ENCODE peak calls at places on chromosomes 7 and 10, in nine cellular contexts. N is heart right ventricle, K is AG10803, F is fibroblast of the aortic adventitia, D is progenitor cell of endocrine pancreas, T is psoas muscle, C is prostate gland, W is astrocyte of the spinal cord, Y is left ventricle myocardium inferior. E is an unnamed sample.

GRCh38 chr10:29948971-29949370 is 110.4 kb downstream of the JCAD start:
- DNase-seq in C (peak), F (no peak), N (no peak), W (no peak), T (no peak), D (no peak), Y (no peak), K (no peak), E (peak)

GRCh38 chr10:97861924-97862323 is 12.3 kb downstream of the GOLGA7B start:
- DNase-seq in T (no peak), K (no peak), W (no peak), C (no peak), N (no peak), Y (no peak), F (no peak), D (no peak), E (no peak)

GRCh38 chr10:4909118-4909517 is 54.1 kb upstream of the AKR1C1 start:
- DNase-seq in T (no peak), K (no peak), W (no peak), D (no peak), F (no peak), C (no peak), N (no peak), Y (no peak), E (no peak)

GRCh38 chr10:91924212-91925021 is 847 bp downstream of the BTAF1 start:
- DNase-seq in C (no peak), D (no peak), Y (no peak), N (no peak), K (no peak), W (peak), T (no peak), F (peak), E (no peak)

GRCh38 chr10:125982256-125982948 is 86.0 kb downstream of the FANK1 start:
- DNase-seq in Y (no peak), K (peak), F (peak), D (no peak), W (peak), T (no peak), N (peak), C (peak), E (peak)

GRCh38 chr7:112789824-112790650 is at the start of gene TMEM168:
- DNase-seq in Y (peak), F (peak), W (peak), K (peak), D (peak), T (peak), N (peak), C (peak), E (peak)

GRCh38 chr7:38410056-38410455 is 136.6 kb upstream of the TARP start:
- DNase-seq in C (no peak), N (no peak), K (no peak), Y (no peak), W (no peak), T (no peak), F (no peak), D (no peak), E (no peak)

GRCh38 chr7:129845972-129846327 is 106.8 kb downstream of the UBE2H start:
- DNase-seq in W (peak), N (no peak), C (no peak), F (peak), K (peak), T (no peak), Y (no peak), D (no peak), E (peak)

GRCh38 chr10:51109821-51110533 is 35.7 kb downstream of the PRKG1 start:
- DNase-seq in D (no peak), T (no peak), C (no peak), W (peak), N (no peak), F (peak), K (peak), Y (no peak), E (no peak)

GRCh38 chr10:80952436-80952835 is 414.7 kb downstream of the SH2D4B start:
- DNase-seq in D (no peak), W (no peak), T (no peak), K (no peak), C (no peak), F (no peak), Y (no peak), N (no peak), E (no peak)

GRCh38 chr7:133854739-133855138 is 272.4 kb upstream of the LRGUK start:
- DNase-seq in W (peak), C (peak), D (no peak), K (peak), F (peak), N (no peak), Y (no peak), T (no peak), E (peak)

GRCh38 chr10:93816123-93816747 is 58.5 kb downstream of the LGI1 start:
- DNase-seq in K (peak), N (peak), F (peak), C (peak), D (peak), T (peak), W (peak), Y (peak), E (peak)

GRCh38 chr10:62166331-62167154 is 102.1 kb downstream of the RTKN2 start:
- DNase-seq in K (peak), N (no peak), C (no peak), F (peak), T (no peak), Y (peak), W (peak), D (no peak), E (no peak)

GRCh38 chr10:78902815-78903214 is 166.0 kb upstream of the ZMIZ1 start:
- DNase-seq in K (no peak), F (no peak), T (no peak), W (no peak), N (no peak), Y (no peak), D (peak), C (no peak), E (no peak)

GRCh38 chr10:110619514-110619913 is 24.6 kb upstream of the RBM20 start:
- DNase-seq in F (no peak), K (no peak), N (no peak), Y (no peak), T (no peak), C (no peak), W (no peak), D (no peak), E (no peak)

GRCh38 chr7:149853157-149853556 is 15.0 kb downstream of the ZNF862 start:
- DNase-seq in C (no peak), D (no peak), Y (no peak), T (no peak), K (peak), W (peak), N (no peak), F (peak), E (no peak)

GRCh38 chr10:110056822-110057221 is 49.0 kb downstream of the ADD3 start:
- DNase-seq in N (no peak), T (no peak), K (peak), C (no peak), D (no peak), Y (no peak), W (peak), F (peak), E (no peak)

GRCh38 chr10:79351332-79351731 is 4.1 kb downstream of the PPIF start:
- DNase-seq in N (no peak), F (no peak), W (no peak), Y (no peak), T (no peak), K (no peak), C (no peak), D (no peak), E (no peak)

GRCh38 chr10:79381804-79382221 is 34.5 kb downstream of the PPIF start:
- DNase-seq in Y (peak), C (peak), W (peak), D (peak), F (peak), N (peak), K (peak), T (peak), E (no peak)

GRCh38 chr10:87974769-87975168 is 111.3 kb downstream of the PTEN start:
- DNase-seq in W (no peak), F (no peak), D (no peak), K (no peak), C (no peak), N (no peak), Y (no peak), T (no peak), E (no peak)

GRCh38 chr10:117537436-117537903 is 5.1 kb upstream of the EMX2 start:
- DNase-seq in D (peak), K (no peak), T (peak), W (no peak), C (no peak), Y (no peak), N (no peak), F (no peak), E (no peak)

GRCh38 chr7:71633571-71634008 is 501.6 kb downstream of the GALNT17 start:
- DNase-seq in D (no peak), T (no peak), N (no peak), F (peak), W (peak), C (no peak), Y (no peak), K (peak), E (peak)

GRCh38 chr10:29734980-29735627 is 100.3 kb upstream of the SVIL start:
- DNase-seq in F (peak), C (peak), T (peak), D (peak), W (peak), N (peak), K (no peak), Y (peak), E (peak)

GRCh38 chr10:6410830-6411229 is 169.2 kb downstream of the PRKCQ start:
- DNase-seq in T (no peak), K (no peak), W (no peak), D (no peak), C (no peak), N (no peak), Y (no peak), F (no peak), E (no peak)

GRCh38 chr10:14879055-14879800 is 562 bp downstream of the SUV39H2 start:
- DNase-seq in K (peak), Y (peak), T (no peak), F (peak), N (peak), C (peak), W (no peak), D (no peak), E (peak)

GRCh38 chr7:99669782-99670181 is 10.0 kb downstream of the CYP3A5 start:
- DNase-seq in W (no peak), Y (no peak), C (no peak), D (no peak), N (no peak), F (no peak), K (no peak), T (no peak), E (no peak)

GRCh38 chr10:123398180-123398591 is 244.0 kb downstream of the BUB3 start:
- DNase-seq in N (no peak), K (no peak), T (no peak), F (no peak), W (no peak), D (no peak), C (no peak), Y (no peak), E (no peak)

GRCh38 chr10:67171970-67172369 is 246.1 kb downstream of the LRRTM3 start:
- DNase-seq in D (no peak), F (no peak), N (no peak), C (no peak), T (no peak), K (no peak), Y (no peak), W (no peak), E (no peak)

GRCh38 chr7:130887182-130888016 is 153.4 kb upstream of the KLF14 start:
- DNase-seq in K (peak), D (no peak), T (peak), W (peak), N (no peak), C (no peak), Y (no peak), F (peak), E (peak)

GRCh38 chr7:149854611-149855367 is 16.6 kb downstream of the ZNF862 start:
- DNase-seq in D (no peak), T (no peak), Y (peak), K (peak), W (peak), N (peak), C (peak), F (peak), E (peak)

GRCh38 chr7:45924283-45924682 is 3.2 kb upstream of the IGFBP3 start:
- DNase-seq in F (peak), W (peak), T (no peak), N (no peak), C (peak), Y (no peak), D (no peak), K (peak), E (peak)

GRCh38 chr7:24406053-24406561 is 122.1 kb downstream of the NPY start:
- DNase-seq in F (no peak), N (no peak), W (no peak), K (no peak), Y (no peak), C (no peak), D (no peak), T (no peak), E (peak)

GRCh38 chr10:18618995-18619394 is 32.4 kb downstream of the NSUN6 start:
- DNase-seq in W (peak), T (no peak), Y (no peak), K (no peak), N (peak), F (peak), C (peak), D (no peak), E (no peak)

GRCh38 chr7:142356166-142356565 is 98.3 kb upstream of the PRSS58 start:
- DNase-seq in N (no peak), W (no peak), D (no peak), K (no peak), C (no peak), Y (no peak), F (no peak), T (no peak), E (no peak)

GRCh38 chr7:46229409-46229808 is 308.3 kb upstream of the IGFBP3 start:
- DNase-seq in K (peak), T (no peak), D (no peak), Y (no peak), N (no peak), C (no peak), F (peak), W (peak), E (peak)

GRCh38 chr10:13709931-13710690 is 123.3 kb downstream of the PRPF18 start:
- DNase-seq in W (peak), T (no peak), D (no peak), N (no peak), Y (peak), C (no peak), F (peak), K (peak), E (no peak)

GRCh38 chr10:42976353-42977031 is 100.4 kb upstream of the RET start:
- DNase-seq in W (no peak), N (no peak), T (peak), D (no peak), K (no peak), C (no peak), Y (no peak), F (no peak), E (no peak)

GRCh38 chr10:42975558-42976352 is 101.1 kb upstream of the RET start:
- DNase-seq in N (no peak), D (no peak), F (no peak), C (no peak), W (no peak), T (peak), Y (no peak), K (no peak), E (peak)

GRCh38 chr10:42974693-42975002 is 102.2 kb upstream of the RET start:
- DNase-seq in K (no peak), W (no peak), N (no peak), F (no peak), T (no peak), C (no peak), Y (no peak), D (no peak), E (no peak)

GRCh38 chr10:42973870-42974692 is 102.8 kb upstream of the RET start:
- DNase-seq in T (peak), Y (no peak), D (no peak), C (no peak), W (no peak), K (no peak), F (no peak), N (no peak), E (no peak)

DNA sequence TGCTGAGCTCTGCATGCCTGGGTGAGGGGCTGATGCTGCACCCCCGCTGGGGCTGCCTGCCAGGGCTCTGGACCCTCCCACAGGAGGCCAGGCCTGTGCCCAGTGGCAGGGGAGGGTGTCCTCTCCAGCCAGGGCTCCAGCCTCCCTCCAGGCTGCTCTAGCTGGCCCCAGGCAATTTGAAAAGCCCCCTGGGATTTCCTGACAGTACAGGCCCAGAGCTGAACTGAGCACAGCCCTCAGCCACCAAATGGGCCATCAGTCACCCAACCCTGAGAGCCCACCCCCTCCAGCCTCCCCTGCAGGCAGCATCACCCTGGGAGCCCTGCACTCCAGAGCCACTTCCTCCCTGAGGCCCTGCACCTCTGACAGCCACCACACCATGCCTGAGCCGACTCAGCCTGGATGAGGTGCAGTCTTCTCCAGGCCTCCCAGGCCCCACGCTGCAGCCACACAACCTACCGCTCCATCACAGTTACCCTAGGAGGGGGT is 101.8 kb upstream of the RET start:
- DNase-seq in C (no peak), K (no peak), N (no peak), T (peak), D (peak), Y (no peak), W (no peak), F (no peak), E (no peak)
- TF ChIP-seq CTCF in C (no peak), K (no peak), N (no peak), T (no peak), D (no peak), Y (no peak), W (no peak), F (no peak), E (no peak)

GRCh38 chr7:12244129-12244528 is 33.0 kb downstream of the TMEM106B start:
- DNase-seq in D (no peak), F (peak), N (no peak), Y (no peak), K (peak), W (peak), C (no peak), T (no peak), E (peak)
- TF ChIP-seq CTCF in D (peak), F (peak), N (no peak), Y (peak), K (peak), W (peak), C (no peak), T (peak), E (no peak)

DNA sequence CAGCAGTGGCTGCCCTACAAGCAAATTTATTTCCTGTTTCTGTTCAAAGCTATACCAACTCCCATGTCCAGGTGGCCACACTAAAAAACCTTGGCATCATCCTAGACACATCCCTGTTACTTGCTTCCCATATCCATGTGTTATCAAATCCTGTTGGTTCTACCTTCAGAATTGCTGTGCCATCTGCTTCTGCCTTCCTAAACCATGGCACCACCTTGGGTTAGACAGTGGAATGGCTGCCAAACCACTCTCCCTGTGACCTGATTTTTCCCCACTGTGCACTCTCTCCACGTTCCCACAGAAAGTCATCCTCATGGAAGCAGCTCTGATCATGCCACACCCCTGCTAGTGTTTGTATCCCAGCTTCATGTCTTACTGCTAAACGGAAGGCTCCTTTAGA is 697.6 kb upstream of the GALNT17 start:
- DNase-seq in Y (no peak), F (no peak), N (no peak), C (no peak), K (peak), W (no peak), T (no peak), D (no peak), E (no peak)
- TF ChIP-seq CTCF in Y (no peak), F (no peak), N (no peak), C (no peak), K (no peak), W (no peak), T (no peak), D (no peak), E (no peak)

GRCh38 chr7:151599401-151600227 is 79.9 kb upstream of the RHEB start:
- DNase-seq in Y (no peak), T (no peak), N (peak), D (no peak), K (peak), W (peak), C (no peak), F (peak), E (peak)
- TF ChIP-seq CTCF in Y (no peak), T (no peak), N (no peak), D (no peak), K (peak), W (peak), C (no peak), F (peak), E (no peak)

GRCh38 chr10:132396495-132397035 is 435 bp upstream of the PWWP2B start:
- DNase-seq in D (peak), F (no peak), W (no peak), K (peak), T (peak), C (peak), Y (peak), N (peak), E (peak)
- TF ChIP-seq CTCF in D (peak), F (peak), W (no peak), K (no peak), T (peak), C (peak), Y (peak), N (peak), E (peak)

GRCh38 chr10:37992083-37992482 is 15.6 kb upstream of the ZNF25 start:
- DNase-seq in F (no peak), D (no peak), T (no peak), K (no peak), W (no peak), C (no peak), N (no peak), Y (no peak), E (no peak)
- TF ChIP-seq CTCF in F (peak), D (no peak), T (no peak), K (no peak), W (no peak), C (no peak), N (no peak), Y (no peak), E (no peak)

GRCh38 chr7:3089493-3089892 is 45.8 kb upstream of the CARD11 start:
- DNase-seq in W (peak), D (peak), K (no peak), F (no peak), N (no peak), Y (no peak), T (no peak), C (no peak), E (peak)
- TF ChIP-seq CTCF in W (peak), D (peak), K (no peak), F (peak), N (peak), Y (peak), T (no peak), C (no peak), E (peak)

GRCh38 chr10:59106441-59106840 is 70.0 kb upstream of the PHYHIPL start:
- DNase-seq in T (no peak), K (no peak), C (no peak), Y (no peak), F (no peak), W (no peak), N (no peak), D (no peak), E (no peak)
- TF ChIP-seq CTCF in T (no peak), K (no peak), C (no peak), Y (no peak), F (no peak), W (no peak), N (no peak), D (no peak), E (no peak)

E was measured in MCF 10A.